ENCODE peak calls at places on chromosomes 16 and 17, in six cellular contexts. One of them, this sample, is unnamed.

GRCh38 chr17:17937450-17937849 is 34.8 kb downstream of the TOM1L2 start:
- DNase-seq in germinal center: no peak
- DNase-seq in T1000: no peak
- DNase-seq in stimulated activated CD4-positive, alpha-beta T cell treated with anti-CD3 and anti-CD28 coated beads, Interleukin-4, amount 100 ng/mL, for 1 hour: no peak
- DNase-seq in mesendoderm: no peak
- DNase-seq in GM12865: no peak
- DNase-seq in this sample: no peak

GRCh38 chr16:73420244-73421040 is 372.5 kb upstream of the ZFHX3 start:
- DNase-seq in germinal center: no peak
- DNase-seq in T1000: no peak
- DNase-seq in stimulated activated CD4-positive, alpha-beta T cell treated with anti-CD3 and anti-CD28 coated beads, Interleukin-4, amount 100 ng/mL, for 1 hour: no peak
- DNase-seq in mesendoderm: no peak
- DNase-seq in GM12865: no peak
- DNase-seq in this sample: no peak

GRCh38 chr16:20853981-20854620 is 46.1 kb downstream of the DCUN1D3 start:
- DNase-seq in germinal center: no peak
- DNase-seq in T1000: no peak
- DNase-seq in stimulated activated CD4-positive, alpha-beta T cell treated with anti-CD3 and anti-CD28 coated beads, Interleukin-4, amount 100 ng/mL, for 1 hour: no peak
- DNase-seq in mesendoderm: no peak
- DNase-seq in GM12865: no peak
- DNase-seq in this sample: no peak

GRCh38 chr16:5056347-5056746 is 9.4 kb downstream of the C16orf89 start:
- DNase-seq in germinal center: peak
- DNase-seq in T1000: no peak
- DNase-seq in stimulated activated CD4-positive, alpha-beta T cell treated with anti-CD3 and anti-CD28 coated beads, Interleukin-4, amount 100 ng/mL, for 1 hour: peak
- DNase-seq in mesendoderm: peak
- DNase-seq in GM12865: peak
- DNase-seq in this sample: peak

GRCh38 chr17:17890773-17891759 is 54.3 kb upstream of the SREBF1 start:
- DNase-seq in germinal center: peak
- DNase-seq in T1000: no peak
- DNase-seq in stimulated activated CD4-positive, alpha-beta T cell treated with anti-CD3 and anti-CD28 coated beads, Interleukin-4, amount 100 ng/mL, for 1 hour: peak
- DNase-seq in mesendoderm: peak
- DNase-seq in GM12865: peak
- DNase-seq in this sample: peak

GRCh38 chr17:80845121-80845862 is 146.3 kb upstream of the CHMP6 start:
- DNase-seq in germinal center: no peak
- DNase-seq in T1000: no peak
- DNase-seq in stimulated activated CD4-positive, alpha-beta T cell treated with anti-CD3 and anti-CD28 coated beads, Interleukin-4, amount 100 ng/mL, for 1 hour: no peak
- DNase-seq in mesendoderm: no peak
- DNase-seq in GM12865: no peak
- DNase-seq in this sample: no peak

GRCh38 chr17:38671939-38672720 is 2.6 kb downstream of the EPOP start:
- DNase-seq in germinal center: no peak
- DNase-seq in T1000: no peak
- DNase-seq in stimulated activated CD4-positive, alpha-beta T cell treated with anti-CD3 and anti-CD28 coated beads, Interleukin-4, amount 100 ng/mL, for 1 hour: no peak
- DNase-seq in mesendoderm: peak
- DNase-seq in GM12865: no peak
- DNase-seq in this sample: no peak

GRCh38 chr16:21166561-21166961 is 8.1 kb downstream of the LDAF1 start:
- DNase-seq in germinal center: no peak
- DNase-seq in T1000: no peak
- DNase-seq in stimulated activated CD4-positive, alpha-beta T cell treated with anti-CD3 and anti-CD28 coated beads, Interleukin-4, amount 100 ng/mL, for 1 hour: no peak
- DNase-seq in mesendoderm: peak
- DNase-seq in GM12865: no peak
- DNase-seq in this sample: no peak

GRCh38 chr16:4415538-4416199 is 727 bp downstream of the CORO7 start:
- DNase-seq in germinal center: peak
- DNase-seq in T1000: no peak
- DNase-seq in stimulated activated CD4-positive, alpha-beta T cell treated with anti-CD3 and anti-CD28 coated beads, Interleukin-4, amount 100 ng/mL, for 1 hour: peak
- DNase-seq in mesendoderm: peak
- DNase-seq in GM12865: peak
- DNase-seq in this sample: peak

GRCh38 chr17:38575781-38576180 is 30.0 kb downstream of the SRCIN1 start:
- DNase-seq in germinal center: no peak
- DNase-seq in T1000: no peak
- DNase-seq in stimulated activated CD4-positive, alpha-beta T cell treated with anti-CD3 and anti-CD28 coated beads, Interleukin-4, amount 100 ng/mL, for 1 hour: no peak
- DNase-seq in mesendoderm: no peak
- DNase-seq in GM12865: no peak
- DNase-seq in this sample: no peak

This sample was measured in RPMI8226.